ENCODE peak calls at places on chromosomes 6 and 20, in four cellular contexts. L is PC-3, G is IMR-90, Q is ovary. O is an unnamed sample.

GRCh38 chr6:168223150-168223549 is 96.4 kb downstream of the DACT2 start:
- DNase-seq in L (no peak), G (no peak), Q (no peak), O (no peak)

GRCh38 chr6:16319813-16320532 is 81.6 kb downstream of the GMPR start:
- DNase-seq in L (peak; percentile 83), G (peak; percentile 98), Q (peak; percentile 48), O (peak; percentile 58)

GRCh38 chr20:17806739-17807441 is 107.1 kb downstream of the BANF2 start:
- DNase-seq in L (no peak), G (peak; percentile 78), Q (peak; percentile 95), O (peak; percentile 83)

GRCh38 chr6:78483546-78483945 is 383.8 kb upstream of the IRAK1BP1 start:
- DNase-seq in L (no peak), G (peak; percentile 35), Q (no peak), O (no peak)

GRCh38 chr20:31845300-31845863 is at the start of gene FOXS1:
- DNase-seq in L (no peak), G (no peak), Q (no peak), O (peak; percentile 80)

GRCh38 chr6:56244528-56245253 is 2.7 kb downstream of the COL21A1 start:
- DNase-seq in L (no peak), G (no peak), Q (no peak), O (no peak)

GRCh38 chr6:135995160-135995898 is 143.8 kb downstream of the PDE7B start:
- DNase-seq in L (peak; percentile 62), G (peak; percentile 93), Q (no peak), O (no peak)

GRCh38 chr6:4743026-4743425 is 33.2 kb upstream of the CDYL start:
- DNase-seq in L (no peak), G (no peak), Q (no peak), O (no peak)

GRCh38 chr20:26163890-26164289 is 467.2 kb upstream of the ZNF337 start:
- DNase-seq in L (peak; percentile 69), G (peak; percentile 70), Q (no peak), O (no peak)

GRCh38 chr6:113936093-113936934 is 34.6 kb downstream of the HDAC2 start:
- DNase-seq in L (peak; percentile 67), G (peak; percentile 70), Q (no peak), O (no peak)

GRCh38 chr6:14270925-14271791 is 153.6 kb downstream of the CD83 start:
- DNase-seq in L (peak; percentile 99), G (peak; percentile 74), Q (no peak), O (no peak)

GRCh38 chr6:34979218-34979617 is 90.2 kb downstream of the ANKS1A start:
- DNase-seq in L (no peak), G (no peak), Q (no peak), O (no peak)

GRCh38 chr20:41411458-41411857 is 44.8 kb upstream of the EMILIN3 start:
- DNase-seq in L (peak; percentile 59), G (peak; percentile 28), Q (no peak), O (no peak)

GRCh38 chr6:68468244-68468884 is 166.7 kb upstream of the ADGRB3 start:
- DNase-seq in L (peak; percentile 52), G (no peak), Q (no peak), O (no peak)

GRCh38 chr6:34657307-34657978 is 39.1 kb downstream of the ILRUN start:
- DNase-seq in L (peak; percentile 83), G (peak; percentile 89), Q (peak; percentile 52), O (no peak)

GRCh38 chr6:111840821-111841220 is 32.4 kb downstream of the FYN start:
- DNase-seq in L (no peak), G (no peak), Q (no peak), O (no peak)

GRCh38 chr20:10619427-10619826 is 54.4 kb downstream of the JAG1 start:
- DNase-seq in L (peak; percentile 79), G (peak; percentile 92), Q (no peak), O (no peak)

GRCh38 chr6:146905313-146905712 is 298.9 kb upstream of the STXBP5 start:
- DNase-seq in L (peak; percentile 96), G (peak; percentile 42), Q (no peak), O (no peak)

GRCh38 chr6:122730334-122730733 is 49.2 kb upstream of the FABP7 start:
- DNase-seq in L (no peak), G (no peak), Q (no peak), O (no peak)

GRCh38 chr6:149905911-149906371 is 8.0 kb upstream of the RAET1E start:
- DNase-seq in L (no peak), G (no peak), Q (no peak), O (no peak)

GRCh38 chr20:56781108-56781739 is 152.1 kb downstream of the TFAP2C start:
- DNase-seq in L (no peak), G (no peak), Q (no peak), O (no peak)

GRCh38 chr6:127117979-127118504 is 429 bp upstream of the RSPO3 start:
- DNase-seq in L (no peak), G (no peak), Q (no peak), O (no peak)

GRCh38 chr6:167551634-167552630 is 227.0 kb downstream of the TTLL2 start:
- DNase-seq in L (no peak), G (no peak), Q (no peak), O (no peak)

GRCh38 chr6:117674503-117674902 is 766 bp upstream of the NUS1 start:
- DNase-seq in L (no peak), G (no peak), Q (no peak), O (no peak)

GRCh38 chr20:11274137-11274536 is 600.3 kb upstream of the JAG1 start:
- DNase-seq in L (peak; percentile 89), G (peak; percentile 79), Q (no peak), O (no peak)

DNA sequence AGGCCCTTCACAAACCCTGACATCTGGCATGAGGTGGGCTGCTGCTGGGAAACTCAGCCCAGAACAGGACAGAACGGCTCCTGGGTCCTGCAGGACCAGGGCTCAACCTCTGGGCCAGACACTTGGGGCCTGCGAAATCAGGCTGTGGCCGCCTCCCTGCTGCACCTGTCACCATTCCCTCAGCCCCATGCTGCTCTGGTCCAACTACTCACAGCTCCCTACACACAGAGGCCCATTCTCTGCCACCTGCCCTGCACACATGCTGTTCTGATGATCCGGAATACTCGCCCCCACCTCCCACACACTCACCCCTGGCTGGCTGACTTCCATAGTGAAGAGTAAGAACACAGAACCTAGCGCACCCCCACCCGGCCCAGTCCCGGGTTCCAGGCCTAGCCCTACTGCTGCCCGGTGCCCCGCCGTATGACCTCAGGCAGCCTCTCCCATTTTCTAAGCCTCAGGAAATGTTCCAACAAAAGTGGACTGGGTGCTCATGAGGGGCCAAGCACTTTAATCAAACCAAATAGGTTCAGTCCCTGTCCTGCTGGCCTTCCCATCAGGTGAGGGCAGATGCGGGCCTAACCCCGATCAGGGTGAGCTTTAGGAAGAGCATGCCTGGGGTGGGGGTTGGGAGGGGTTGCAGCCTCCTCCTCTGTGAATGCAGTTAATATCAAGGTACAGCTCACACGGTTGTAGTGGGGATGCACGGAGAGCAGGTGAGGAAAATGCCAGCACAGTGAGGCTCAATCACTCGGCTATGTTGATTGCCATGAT is 3.9 kb downstream of the PEDS1 start:
- DNase-seq in L (no peak), G (no peak), Q (no peak), O (no peak)
- H3K27ac ChIP-seq in L (no peak overlapping the region), G (no peak overlapping the region), Q (no peak overlapping the region), O (no peak overlapping the region)

DNA sequence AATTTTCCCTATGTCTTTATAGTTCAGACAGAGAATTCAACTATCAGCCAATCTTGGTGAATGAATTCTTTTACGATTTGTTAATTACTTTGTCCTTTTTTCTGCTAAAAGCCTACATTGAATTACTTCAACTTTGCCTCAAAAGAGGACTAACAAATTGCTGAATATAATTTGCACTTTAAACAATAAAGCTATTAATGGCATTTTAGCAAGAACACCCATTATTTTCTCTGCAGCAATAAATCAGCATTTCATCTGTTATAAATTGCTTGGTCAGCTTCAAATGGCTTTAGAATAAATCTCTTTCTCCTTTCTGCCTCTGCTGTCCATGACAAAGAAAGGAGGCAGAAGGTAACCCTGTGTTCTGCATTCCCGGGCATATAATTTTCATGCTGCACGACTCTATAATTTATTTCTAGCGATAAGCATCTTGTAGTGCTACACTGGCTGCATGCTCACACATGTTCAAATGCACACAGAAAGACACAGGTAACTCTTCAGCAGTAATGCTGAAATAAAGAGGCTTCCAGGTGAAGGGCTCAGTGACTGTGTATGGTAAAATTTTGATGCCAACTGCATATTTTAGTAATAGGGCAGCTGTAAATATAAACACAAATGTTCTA is 144.7 kb downstream of the BACH2 start:
- DNase-seq in L (no peak), G (no peak), Q (no peak), O (no peak)
- H3K4me1 ChIP-seq in L (no peaks in the 10 kb centered on the region), G (peaks cover 12% of the 10 kb centered on the region), Q (peaks cover 2% of the 10 kb centered on the region), O (no peaks in the 10 kb centered on the region)

DNA sequence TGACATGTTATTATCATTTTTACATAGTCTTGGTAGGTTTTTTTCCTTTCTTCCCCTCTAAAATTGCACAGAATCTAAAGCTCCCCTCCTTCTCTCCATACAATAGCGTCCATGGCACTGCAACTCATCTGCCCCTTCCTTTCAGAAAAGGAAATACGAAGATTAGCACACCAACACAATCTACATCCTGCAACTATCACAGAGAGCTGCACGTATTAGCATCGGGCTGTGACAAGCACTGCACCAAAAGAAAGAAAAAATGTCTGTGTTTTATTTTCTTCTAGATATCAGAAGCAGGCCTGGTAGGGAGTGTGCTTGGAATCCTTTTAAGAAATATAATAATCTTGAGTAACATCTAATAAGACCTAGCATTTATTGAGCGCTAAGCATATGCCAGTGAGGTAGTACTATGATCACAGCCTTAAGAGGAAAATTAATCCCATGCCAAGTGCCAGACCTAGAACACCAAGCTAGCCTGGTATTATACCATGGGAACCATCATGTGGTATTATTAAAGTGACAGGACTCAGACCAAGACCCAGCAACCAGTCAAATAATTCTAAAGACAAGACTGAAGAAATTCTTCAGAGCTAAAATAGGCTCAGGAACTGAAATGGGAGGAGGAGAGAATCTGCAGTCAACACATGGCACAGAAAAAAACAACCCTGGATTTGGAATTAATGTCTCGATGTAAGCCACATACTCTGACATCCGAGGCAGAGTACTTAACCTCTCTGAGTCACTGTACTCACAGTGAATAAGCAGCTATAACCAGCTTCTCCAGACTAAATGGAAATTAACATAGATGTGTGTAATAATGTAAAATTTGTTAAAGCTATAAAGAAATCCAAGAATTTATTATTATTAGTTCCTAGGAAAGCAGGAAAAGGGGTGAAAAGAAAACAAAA is 124.3 kb downstream of the IPCEF1 start:
- DNase-seq in L (peak; percentile 65), G (peak; percentile 39), Q (no peak), O (no peak)
- H3K27ac ChIP-seq in L (no peak overlapping the region), G (no peak overlapping the region), Q (no peak overlapping the region), O (no peak overlapping the region)

DNA sequence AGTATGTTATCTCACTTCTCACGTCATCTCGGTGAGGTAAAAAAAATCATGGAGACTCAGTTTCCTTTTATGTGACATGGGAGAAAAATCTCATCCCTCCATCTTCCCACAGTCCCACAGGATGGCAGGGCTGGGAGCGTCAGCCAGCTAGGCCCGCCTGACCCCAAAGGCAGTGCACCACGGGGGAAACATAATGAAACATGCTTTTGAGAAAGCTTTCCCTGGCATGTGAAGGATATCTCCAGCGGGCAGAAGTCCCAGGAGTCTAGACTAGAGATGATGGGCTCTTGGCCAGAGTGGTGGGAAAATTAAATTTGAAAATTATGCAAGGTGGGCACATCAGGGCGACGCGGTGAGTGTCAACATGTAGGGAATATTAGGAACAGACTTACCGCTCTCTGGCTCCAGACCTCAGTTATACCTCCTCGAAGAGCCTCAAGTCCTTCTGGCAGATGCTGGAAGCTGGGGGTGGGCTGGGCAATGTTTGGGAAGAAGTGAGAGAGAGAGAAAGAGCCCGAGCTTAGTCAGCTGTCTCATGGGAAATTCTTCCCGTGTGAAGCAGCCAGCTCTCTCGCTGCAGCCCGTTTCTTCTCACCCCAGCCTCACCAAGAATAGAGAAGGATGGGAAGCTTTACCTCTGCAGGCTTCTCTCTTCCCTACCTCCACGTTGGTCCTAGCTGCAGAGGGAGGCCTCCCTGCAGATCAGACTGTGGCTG is 52.3 kb downstream of the MOCS1 start:
- DNase-seq in L (no peak), G (peak; percentile 88), Q (peak; percentile 33), O (no peak)
- H3K4me1 ChIP-seq in L (no peaks in the 10 kb centered on the region), G (peaks cover 47% of the 10 kb centered on the region), Q (peaks cover 13% of the 10 kb centered on the region), O (peaks cover 26% of the 10 kb centered on the region)

GRCh38 chr6:158003910-158004695 is 22.4 kb downstream of the SYNJ2 start:
- DNase-seq in L (no peak), G (no peak), Q (no peak), O (no peak)
- H3K27ac ChIP-seq in L (peak overlapping the region; percentile 84), G (peak overlapping the region; percentile 63), Q (peak overlapping the region; percentile 18), O (peak overlapping the region; percentile 82)